ENCODE peak calls at places on chromosome 19, in six cellular contexts. One of them, this sample, is unnamed.

GRCh38 chr19:52991021-52991420 is 22.7 kb upstream of the ERVV-1 start:
- DNase-seq in glutamatergic neuron: no peak
- DNase-seq in pancreas: no peak
- DNase-seq in mucosa of descending colon: peak
- DNase-seq in esophagus squamous epithelium: no peak
- DNase-seq in lower leg skin: no peak
- DNase-seq in this sample: no peak

GRCh38 chr19:29715695-29716581 is 877 bp upstream of the C19orf12 start:
- DNase-seq in esophagus squamous epithelium: no peak
- DNase-seq in lower leg skin: no peak
- DNase-seq in mucosa of descending colon: peak
- DNase-seq in pancreas: no peak
- DNase-seq in glutamatergic neuron: no peak
- DNase-seq in this sample: no peak

GRCh38 chr19:50794074-50794777 is 4.0 kb downstream of the ACP4 start:
- DNase-seq in esophagus squamous epithelium: no peak
- DNase-seq in mucosa of descending colon: peak
- DNase-seq in glutamatergic neuron: no peak
- DNase-seq in pancreas: peak
- DNase-seq in lower leg skin: no peak
- DNase-seq in this sample: no peak

GRCh38 chr19:16327501-16327900 is 2.9 kb downstream of the KLF2 start:
- DNase-seq in esophagus squamous epithelium: no peak
- DNase-seq in glutamatergic neuron: no peak
- DNase-seq in mucosa of descending colon: no peak
- DNase-seq in pancreas: no peak
- DNase-seq in lower leg skin: no peak
- DNase-seq in this sample: no peak

GRCh38 chr19:44968670-44969069 is 13.5 kb downstream of the CLPTM1 start:
- DNase-seq in esophagus squamous epithelium: no peak
- DNase-seq in lower leg skin: no peak
- DNase-seq in mucosa of descending colon: no peak
- DNase-seq in pancreas: no peak
- DNase-seq in glutamatergic neuron: no peak
- DNase-seq in this sample: no peak

GRCh38 chr19:45079063-45079910 is at the start of gene GEMIN7:
- DNase-seq in esophagus squamous epithelium: no peak
- DNase-seq in glutamatergic neuron: peak
- DNase-seq in mucosa of descending colon: peak
- DNase-seq in pancreas: peak
- DNase-seq in lower leg skin: peak
- DNase-seq in this sample: peak

GRCh38 chr19:17240062-17240854 is 5.5 kb downstream of the NR2F6 start:
- DNase-seq in pancreas: no peak
- DNase-seq in lower leg skin: no peak
- DNase-seq in mucosa of descending colon: peak
- DNase-seq in glutamatergic neuron: no peak
- DNase-seq in esophagus squamous epithelium: no peak
- DNase-seq in this sample: no peak

GRCh38 chr19:3176715-3177501 is 1.7 kb upstream of the S1PR4 start:
- DNase-seq in esophagus squamous epithelium: no peak
- DNase-seq in glutamatergic neuron: no peak
- DNase-seq in mucosa of descending colon: peak
- DNase-seq in lower leg skin: no peak
- DNase-seq in pancreas: no peak
- DNase-seq in this sample: peak

GRCh38 chr19:17479325-17479791 is 9.0 kb downstream of the SLC27A1 start:
- DNase-seq in esophagus squamous epithelium: no peak
- DNase-seq in lower leg skin: no peak
- DNase-seq in mucosa of descending colon: no peak
- DNase-seq in pancreas: no peak
- DNase-seq in glutamatergic neuron: no peak
- DNase-seq in this sample: no peak

GRCh38 chr19:56091066-56091490 is 30.0 kb downstream of the ZNF787 start:
- DNase-seq in pancreas: no peak
- DNase-seq in esophagus squamous epithelium: no peak
- DNase-seq in mucosa of descending colon: peak
- DNase-seq in lower leg skin: no peak
- DNase-seq in glutamatergic neuron: no peak
- DNase-seq in this sample: no peak

GRCh38 chr19:4358709-4359626 is 15.6 kb downstream of the MPND start:
- DNase-seq in esophagus squamous epithelium: no peak
- DNase-seq in pancreas: peak
- DNase-seq in lower leg skin: no peak
- DNase-seq in glutamatergic neuron: no peak
- DNase-seq in mucosa of descending colon: no peak
- DNase-seq in this sample: no peak

GRCh38 chr19:11848594-11849263 is at the start of gene ZNF439:
- DNase-seq in mucosa of descending colon: peak
- DNase-seq in lower leg skin: peak
- DNase-seq in pancreas: peak
- DNase-seq in esophagus squamous epithelium: peak
- DNase-seq in glutamatergic neuron: peak
- DNase-seq in this sample: peak

GRCh38 chr19:28915737-28916460 is 297.1 kb downstream of the UQCRFS1 start:
- DNase-seq in mucosa of descending colon: no peak
- DNase-seq in esophagus squamous epithelium: no peak
- DNase-seq in lower leg skin: no peak
- DNase-seq in pancreas: no peak
- DNase-seq in glutamatergic neuron: no peak
- DNase-seq in this sample: no peak

GRCh38 chr19:19444694-19445155 is 39.2 kb downstream of the GATAD2A start:
- DNase-seq in mucosa of descending colon: peak
- DNase-seq in glutamatergic neuron: no peak
- DNase-seq in lower leg skin: no peak
- DNase-seq in pancreas: no peak
- DNase-seq in esophagus squamous epithelium: no peak
- DNase-seq in this sample: no peak

GRCh38 chr19:30093966-30094770 is 152.1 kb downstream of the URI1 start:
- DNase-seq in lower leg skin: no peak
- DNase-seq in pancreas: no peak
- DNase-seq in esophagus squamous epithelium: no peak
- DNase-seq in mucosa of descending colon: no peak
- DNase-seq in glutamatergic neuron: no peak
- DNase-seq in this sample: no peak

GRCh38 chr19:51726049-51726448 is 2.3 kb upstream of the HAS1 start:
- DNase-seq in glutamatergic neuron: no peak
- DNase-seq in lower leg skin: peak
- DNase-seq in esophagus squamous epithelium: no peak
- DNase-seq in mucosa of descending colon: peak
- DNase-seq in pancreas: no peak
- DNase-seq in this sample: no peak

GRCh38 chr19:48393559-48394330 is at the start of gene GRIN2D:
- DNase-seq in lower leg skin: no peak
- DNase-seq in pancreas: peak
- DNase-seq in mucosa of descending colon: no peak
- DNase-seq in esophagus squamous epithelium: no peak
- DNase-seq in glutamatergic neuron: peak
- DNase-seq in this sample: no peak

GRCh38 chr19:17327654-17328516 is 6.8 kb downstream of the ANO8 start:
- DNase-seq in esophagus squamous epithelium: no peak
- DNase-seq in lower leg skin: peak
- DNase-seq in glutamatergic neuron: peak
- DNase-seq in mucosa of descending colon: peak
- DNase-seq in pancreas: no peak
- DNase-seq in this sample: no peak

GRCh38 chr19:23699521-23699860 is 12.5 kb upstream of the ZNF675 start:
- DNase-seq in esophagus squamous epithelium: no peak
- DNase-seq in lower leg skin: no peak
- DNase-seq in pancreas: no peak
- DNase-seq in mucosa of descending colon: peak
- DNase-seq in glutamatergic neuron: no peak
- DNase-seq in this sample: no peak

GRCh38 chr19:19591133-19591825 is 27.2 kb downstream of the PBX4 start:
- DNase-seq in esophagus squamous epithelium: no peak
- DNase-seq in glutamatergic neuron: no peak
- DNase-seq in mucosa of descending colon: peak
- DNase-seq in lower leg skin: peak
- DNase-seq in pancreas: no peak
- DNase-seq in this sample: no peak

GRCh38 chr19:57664269-57665127 is 4.2 kb upstream of the ZSCAN4 start:
- DNase-seq in glutamatergic neuron: peak
- DNase-seq in lower leg skin: no peak
- DNase-seq in pancreas: peak
- DNase-seq in mucosa of descending colon: peak
- DNase-seq in esophagus squamous epithelium: no peak
- DNase-seq in this sample: peak

GRCh38 chr19:38304866-38305429 is 897 bp downstream of the C19orf33 start:
- DNase-seq in glutamatergic neuron: peak
- DNase-seq in lower leg skin: no peak
- DNase-seq in pancreas: peak
- DNase-seq in mucosa of descending colon: peak
- DNase-seq in esophagus squamous epithelium: no peak
- DNase-seq in this sample: no peak

GRCh38 chr19:46022431-46023310 is at the start of gene PGLYRP1:
- DNase-seq in lower leg skin: no peak
- DNase-seq in glutamatergic neuron: no peak
- DNase-seq in esophagus squamous epithelium: no peak
- DNase-seq in pancreas: no peak
- DNase-seq in mucosa of descending colon: no peak
- DNase-seq in this sample: no peak

GRCh38 chr19:10769533-10770491 is 51.9 kb downstream of the DNM2 start:
- DNase-seq in glutamatergic neuron: no peak
- DNase-seq in esophagus squamous epithelium: no peak
- DNase-seq in lower leg skin: peak
- DNase-seq in mucosa of descending colon: no peak
- DNase-seq in pancreas: no peak
- DNase-seq in this sample: no peak

GRCh38 chr19:58059003-58059671 is at the start of gene ZNF135:
- DNase-seq in lower leg skin: peak
- DNase-seq in mucosa of descending colon: peak
- DNase-seq in glutamatergic neuron: peak
- DNase-seq in esophagus squamous epithelium: peak
- DNase-seq in pancreas: peak
- DNase-seq in this sample: peak

DNA sequence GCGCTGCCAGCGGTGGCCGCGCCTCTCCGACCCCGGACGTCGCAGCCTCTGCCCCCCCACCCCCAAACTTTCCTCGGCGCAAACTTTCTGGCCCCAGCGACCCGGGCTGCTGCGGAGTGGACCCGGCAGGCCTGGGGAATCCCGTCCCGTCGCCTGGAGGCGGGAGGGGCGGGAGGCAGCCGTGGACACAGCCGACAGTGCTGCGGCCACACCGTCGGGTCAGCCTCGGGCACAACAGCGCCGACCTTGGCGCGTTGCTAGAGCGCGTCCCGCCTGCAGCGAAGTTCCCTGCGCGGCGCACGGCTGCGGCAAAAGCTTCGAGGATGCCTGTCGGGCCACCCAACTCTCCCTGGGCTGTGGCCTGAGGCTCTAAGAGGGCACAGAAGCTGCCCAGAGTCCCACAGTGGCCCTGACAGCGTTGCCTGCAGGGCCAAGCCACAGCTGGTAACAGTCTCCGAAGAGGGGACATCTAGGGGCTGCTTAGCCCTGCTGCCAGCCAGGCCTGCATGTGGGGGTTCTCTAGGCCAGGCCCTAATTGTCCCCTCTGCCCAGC is 1.3 kb downstream of the NFIX start:
- DNase-seq in pancreas: peak
- DNase-seq in mucosa of descending colon: no peak
- DNase-seq in glutamatergic neuron: peak
- DNase-seq in esophagus squamous epithelium: no peak
- DNase-seq in lower leg skin: no peak
- DNase-seq in this sample: no peak
- TF ChIP-seq CTCF in pancreas: no peak
- TF ChIP-seq CTCF in mucosa of descending colon: no peak
- TF ChIP-seq CTCF in glutamatergic neuron: no peak
- TF ChIP-seq CTCF in esophagus squamous epithelium: no peak
- TF ChIP-seq CTCF in lower leg skin: no peak
- TF ChIP-seq CTCF in this sample: no peak

GRCh38 chr19:7191946-7192691 is 102.1 kb downstream of the INSR start:
- DNase-seq in glutamatergic neuron: no peak
- DNase-seq in lower leg skin: no peak
- DNase-seq in esophagus squamous epithelium: no peak
- DNase-seq in mucosa of descending colon: no peak
- DNase-seq in pancreas: no peak
- DNase-seq in this sample: no peak
- TF ChIP-seq CTCF in glutamatergic neuron: no peak
- TF ChIP-seq CTCF in lower leg skin: no peak
- TF ChIP-seq CTCF in esophagus squamous epithelium: no peak
- TF ChIP-seq CTCF in mucosa of descending colon: no peak
- TF ChIP-seq CTCF in pancreas: no peak
- TF ChIP-seq CTCF in this sample: no peak

GRCh38 chr19:42323473-42323851 is 2.0 kb upstream of the MEGF8 start:
- DNase-seq in lower leg skin: no peak
- DNase-seq in mucosa of descending colon: peak
- DNase-seq in pancreas: no peak
- DNase-seq in esophagus squamous epithelium: no peak
- DNase-seq in glutamatergic neuron: no peak
- DNase-seq in this sample: no peak

GRCh38 chr19:42325896-42326771 is 699 bp downstream of the MEGF8 start:
- DNase-seq in pancreas: no peak
- DNase-seq in esophagus squamous epithelium: no peak
- DNase-seq in mucosa of descending colon: peak
- DNase-seq in glutamatergic neuron: peak
- DNase-seq in lower leg skin: no peak
- DNase-seq in this sample: no peak

GRCh38 chr19:42323852-42324654 is 1.4 kb upstream of the MEGF8 start:
- DNase-seq in glutamatergic neuron: peak
- DNase-seq in lower leg skin: no peak
- DNase-seq in mucosa of descending colon: peak
- DNase-seq in esophagus squamous epithelium: no peak
- DNase-seq in pancreas: peak
- DNase-seq in this sample: no peak

GRCh38 chr19:42325308-42325895 is at the start of gene MEGF8:
- DNase-seq in mucosa of descending colon: peak
- DNase-seq in esophagus squamous epithelium: peak
- DNase-seq in pancreas: peak
- DNase-seq in glutamatergic neuron: peak
- DNase-seq in lower leg skin: peak
- DNase-seq in this sample: peak

GRCh38 chr19:42324655-42325307 is 654 bp upstream of the MEGF8 start:
- DNase-seq in glutamatergic neuron: peak
- DNase-seq in lower leg skin: no peak
- DNase-seq in esophagus squamous epithelium: no peak
- DNase-seq in pancreas: peak
- DNase-seq in mucosa of descending colon: no peak
- DNase-seq in this sample: no peak
- TF ChIP-seq CTCF in glutamatergic neuron: peak
- TF ChIP-seq CTCF in lower leg skin: no peak
- TF ChIP-seq CTCF in esophagus squamous epithelium: no peak
- TF ChIP-seq CTCF in pancreas: no peak
- TF ChIP-seq CTCF in mucosa of descending colon: no peak
- TF ChIP-seq CTCF in this sample: peak

DNA sequence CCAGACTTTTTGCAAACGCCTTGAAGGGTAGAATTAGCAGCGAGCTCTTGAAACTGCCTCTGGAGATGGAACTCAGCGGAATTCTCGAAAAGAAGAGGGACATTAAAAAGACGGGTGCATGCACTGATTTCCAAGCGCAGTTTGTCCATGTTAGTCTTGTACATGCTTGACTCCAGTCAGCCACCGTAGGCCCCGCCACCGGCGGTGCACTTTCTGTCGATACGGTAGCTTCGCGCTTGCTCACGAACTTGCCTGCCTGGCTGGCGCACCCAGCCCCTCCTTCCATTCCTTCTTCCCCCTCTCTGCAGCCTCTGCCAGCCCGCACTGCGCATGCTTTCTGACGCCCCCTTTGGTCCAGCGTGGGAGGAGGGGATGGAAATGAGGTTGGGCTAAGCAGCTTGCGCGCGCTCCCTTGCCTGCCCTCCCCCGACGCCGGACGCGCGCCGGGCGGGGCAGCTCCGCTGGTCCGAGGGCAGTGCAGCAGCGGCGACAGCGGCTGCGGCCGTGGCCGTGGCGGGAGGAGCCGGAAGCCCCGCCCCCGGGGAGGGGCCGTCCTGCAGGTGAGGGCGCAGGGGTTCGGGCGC is at the start of gene ZNF575:
- DNase-seq in lower leg skin: peak
- DNase-seq in glutamatergic neuron: peak
- DNase-seq in mucosa of descending colon: peak
- DNase-seq in esophagus squamous epithelium: peak
- DNase-seq in pancreas: peak
- DNase-seq in this sample: peak
- TF ChIP-seq CTCF in lower leg skin: no peak
- TF ChIP-seq CTCF in glutamatergic neuron: peak
- TF ChIP-seq CTCF in mucosa of descending colon: no peak
- TF ChIP-seq CTCF in esophagus squamous epithelium: no peak
- TF ChIP-seq CTCF in pancreas: no peak
- TF ChIP-seq CTCF in this sample: no peak